ENCODE peak calls at places on chromosomes 2 and 18, in nine cellular contexts. X is neuronal stem cell, S is tibial nerve, C is left lung, I is retinal pigment epithelial cell, P is transverse colon, L is dorsolateral prefrontal cortex, H is right cardiac atrium, G is body of pancreas. B is an unnamed sample.

GRCh38 chr2:54465143-54465542 is 9.0 kb downstream of the SPTBN1 start:
- DNase-seq in H (no peak), S (no peak), C (no peak), L (no peak), G (no peak), X (no peak), I (no peak), P (no peak), B (no peak)

GRCh38 chr2:74894261-74895030 is 60.5 kb downstream of the HK2 start:
- DNase-seq in S (no peak), C (no peak), G (no peak), I (no peak), L (no peak), P (no peak), H (no peak), X (no peak), B (no peak)

GRCh38 chr2:212124597-212124996 is 414.0 kb downstream of the ERBB4 start:
- DNase-seq in H (peak; percentile 15), S (no peak), I (no peak), P (no peak), C (no peak), L (no peak), G (no peak), X (no peak), B (no peak)

GRCh38 chr2:51710222-51710621 is 678.3 kb upstream of the NRXN1 start:
- DNase-seq in S (no peak), I (no peak), C (no peak), L (no peak), X (no peak), P (peak; percentile 9), H (no peak), G (peak; percentile 18), B (no peak)

GRCh38 chr2:128547667-128548066 is 229.0 kb upstream of the HS6ST1 start:
- DNase-seq in S (no peak), G (no peak), P (no peak), C (no peak), X (no peak), I (no peak), L (no peak), H (no peak), B (no peak)

GRCh38 chr2:103268841-103269498 is 507.1 kb downstream of the TMEM182 start:
- DNase-seq in C (no peak), P (peak; percentile 13), G (no peak), X (no peak), L (no peak), I (no peak), H (no peak), S (no peak), B (no peak)

GRCh38 chr2:225398372-225398771 is 1.1 kb upstream of the NYAP2 start:
- DNase-seq in X (no peak), C (no peak), L (no peak), S (no peak), H (no peak), I (no peak), P (no peak), G (no peak), B (no peak)

GRCh38 chr2:189131986-189132385 is 47.6 kb downstream of the COL5A2 start:
- DNase-seq in S (no peak), H (no peak), P (no peak), L (no peak), G (no peak), C (no peak), X (no peak), I (no peak), B (no peak)

GRCh38 chr18:5449858-5450509 is 93.8 kb downstream of the EPB41L3 start:
- DNase-seq in H (no peak), I (no peak), X (no peak), S (no peak), L (no peak), C (no peak), G (no peak), P (no peak), B (no peak)

GRCh38 chr2:10229462-10230099 is 73.1 kb upstream of the HPCAL1 start:
- DNase-seq in C (peak; percentile 65), X (no peak), L (peak; percentile 11), H (no peak), I (no peak), G (no peak), S (no peak), P (no peak), B (no peak)

GRCh38 chr2:66679422-66679821 is 244.5 kb downstream of the MEIS1 start:
- DNase-seq in H (no peak), S (no peak), I (peak; percentile 54), X (peak; percentile 46), L (no peak), G (no peak), C (no peak), P (no peak), B (no peak)

DNA sequence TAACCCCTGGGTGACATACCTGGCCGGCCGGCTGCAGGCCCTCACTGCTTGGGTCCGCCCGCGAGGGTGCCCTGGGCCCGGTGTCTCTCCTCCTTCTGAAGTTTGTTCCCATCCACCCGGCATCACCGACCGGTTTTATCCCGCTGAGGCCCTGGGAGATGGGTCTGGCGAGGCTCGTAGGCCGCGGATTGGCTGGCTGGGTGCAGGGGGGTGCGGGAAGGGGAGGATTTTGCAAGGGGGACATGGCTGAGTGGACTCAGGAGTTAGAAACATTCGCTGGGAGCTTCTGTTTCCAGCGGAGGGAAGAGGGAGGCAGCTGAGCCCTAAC is at the start of gene PAX8:
- DNase-seq in S (no peak), L (no peak), I (no peak), C (no peak), H (no peak), P (no peak), G (no peak), X (no peak), B (no peak)
- H3K4me3 ChIP-seq in S (peak within 1 kb of the TSS; percentile 14), L (no peak within 1 kb of the TSS), I (no peak within 1 kb of the TSS), C (no peak within 1 kb of the TSS), H (no peak within 1 kb of the TSS), P (no peak within 1 kb of the TSS), G (no peak within 1 kb of the TSS), X (peak within 1 kb of the TSS; percentile 68), B (peak within 1 kb of the TSS; percentile 23)

DNA sequence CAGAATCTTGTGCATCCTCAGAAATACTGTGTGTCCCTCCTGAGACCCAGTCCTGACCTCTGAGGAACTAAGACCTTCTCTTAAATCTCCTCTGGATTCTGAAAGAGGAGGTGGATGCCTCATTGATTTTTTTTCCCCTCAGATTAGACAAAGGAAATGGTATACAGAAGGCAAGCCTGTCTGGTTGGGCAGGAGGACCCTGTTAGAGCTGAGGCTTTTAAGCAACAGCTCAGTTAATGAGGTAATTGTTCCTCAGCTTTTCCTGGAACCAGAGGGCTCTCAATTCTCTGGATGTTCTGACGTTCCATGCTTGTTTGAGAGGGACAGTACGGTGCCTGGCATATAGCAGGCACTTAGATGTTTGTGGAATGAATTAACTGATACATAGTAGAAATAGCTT is 61.7 kb upstream of the MCFD2 start:
- DNase-seq in X (no peak), L (no peak), S (no peak), I (no peak), C (no peak), H (no peak), P (no peak), G (no peak), B (no peak)
- H3K4me3 ChIP-seq in X (no peak overlapping the region), L (no peak overlapping the region), S (no peak overlapping the region), I (no peak overlapping the region), C (no peak overlapping the region), H (no peak overlapping the region), P (no peak overlapping the region), G (no peak overlapping the region), B (no peak overlapping the region)

GRCh38 chr2:240586198-240586918 is at the start of gene CAPN10:
- DNase-seq in P (peak; percentile 99), S (peak; percentile 94), I (peak; percentile 74), X (peak; percentile 95), H (peak; percentile 99), G (peak; percentile 98), L (peak; percentile 99), C (peak; percentile 99), B (peak; percentile 99)

GRCh38 chr2:240588669-240589068 is 2.1 kb downstream of the CAPN10 start:
- DNase-seq in X (no peak), L (no peak), S (no peak), H (no peak), P (no peak), C (no peak), I (no peak), G (no peak), B (no peak)

GRCh38 chr2:240586919-240587800 is 626 bp downstream of the CAPN10 start:
- DNase-seq in P (peak; percentile 65), I (no peak), C (peak; percentile 85), L (no peak), H (peak; percentile 38), S (no peak), G (peak; percentile 37), X (no peak), B (no peak)

GRCh38 chr2:240589381-240589780 is 2.8 kb downstream of the CAPN10 start:
- DNase-seq in P (no peak), X (no peak), H (peak; percentile 3), C (peak; percentile 45), G (no peak), L (no peak), I (no peak), S (no peak), B (no peak)

DNA sequence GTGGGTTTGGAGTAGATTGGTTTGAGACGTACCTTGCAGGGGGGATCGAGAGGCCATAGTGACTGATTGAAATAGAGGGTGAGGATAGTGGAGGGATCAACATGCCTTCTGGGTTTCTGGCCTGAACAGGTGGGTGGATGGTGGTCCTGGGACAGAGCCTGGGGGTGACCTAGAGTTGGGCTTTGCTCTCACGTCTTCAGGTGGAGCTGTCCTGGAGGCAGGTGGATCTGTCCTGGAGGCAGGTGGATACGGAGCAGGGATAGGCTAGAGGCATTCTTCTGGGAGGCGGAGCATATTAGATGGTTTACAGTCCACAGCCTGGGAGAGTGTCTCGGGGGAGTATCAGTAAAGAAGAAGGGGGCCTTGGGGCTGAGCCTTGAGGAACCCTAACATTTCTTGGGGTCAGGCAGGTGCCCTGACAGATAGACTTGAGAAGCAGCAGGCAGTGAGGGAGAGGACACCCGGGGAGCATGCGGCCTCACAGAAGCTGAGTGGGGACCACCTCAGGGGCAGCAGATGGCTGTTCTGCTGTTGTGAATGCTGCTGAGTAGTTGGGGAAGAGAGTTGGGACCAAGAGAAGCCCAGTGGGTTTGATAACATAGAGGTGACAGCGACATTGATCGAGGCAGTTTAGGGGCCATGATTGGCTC is 1.6 kb downstream of the CAPN10 start:
- DNase-seq in L (no peak), I (no peak), H (no peak), G (no peak), S (no peak), P (no peak), X (no peak), C (no peak), B (no peak)
- H3K4me3 ChIP-seq in L (peak overlapping the region; percentile 99), I (peak overlapping the region; percentile 98), H (no peak overlapping the region), G (no peak overlapping the region), S (peak overlapping the region; percentile 94), P (no peak overlapping the region), X (no peak overlapping the region), C (peak overlapping the region; percentile 98), B (peak overlapping the region; percentile 98)

DNA sequence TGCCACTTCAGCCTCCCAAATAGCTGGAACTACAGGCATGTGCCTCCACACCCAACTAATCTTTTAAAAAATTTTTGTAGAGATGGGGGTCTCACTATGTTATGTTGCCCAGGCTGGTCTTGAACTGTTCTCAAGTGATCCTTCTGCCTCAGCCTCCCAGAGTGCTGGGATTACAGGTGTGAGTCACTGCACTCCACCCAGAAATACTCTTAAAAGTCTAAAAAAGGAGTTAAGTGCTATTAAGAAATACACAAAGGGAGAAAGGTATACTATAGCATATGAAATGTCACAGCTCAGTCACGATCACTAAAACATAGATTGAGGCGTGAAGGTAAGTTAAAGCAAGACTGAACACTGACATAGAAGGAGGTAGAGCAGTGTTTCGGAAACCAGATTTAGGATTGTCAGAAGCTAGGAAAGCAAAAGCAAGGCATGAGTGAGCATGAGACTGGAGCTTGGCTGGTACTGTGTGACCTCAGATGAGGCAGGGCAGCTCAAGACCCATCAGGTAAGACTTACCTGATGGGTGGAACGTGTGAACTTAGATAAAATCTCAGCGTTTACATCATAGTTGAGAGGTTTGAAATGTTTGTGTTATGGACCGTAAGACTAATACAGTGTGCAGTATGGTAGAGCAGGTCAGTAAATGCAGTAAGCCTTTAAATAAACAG is 9.2 kb downstream of the CCNYL1 start:
- DNase-seq in I (no peak), C (no peak), X (no peak), L (no peak), H (no peak), P (no peak), S (no peak), G (no peak), B (no peak)
- H3K4me3 ChIP-seq in I (no peak overlapping the region), C (no peak overlapping the region), X (no peak overlapping the region), L (no peak overlapping the region), H (no peak overlapping the region), P (no peak overlapping the region), S (no peak overlapping the region), G (no peak overlapping the region), B (no peak overlapping the region)